ENCODE peak calls at places on chromosome 12, in ten cellular contexts. R is amniotic stem cell; J is activated CD4-positive, alpha-beta memory T cell treated with anti-CD3 and anti-CD28 coated beads for 36 hours; G is CD4-positive, CD25-positive, alpha-beta regulatory T cell; D is CD4-positive, alpha-beta T cell; I is heart left ventricle; U is activated T-cell treated with anti-CD3 and anti-CD28 coated beads for 48 hours; X is non-pigmented ciliary epithelial cell; L is bronchial epithelial cell; H is NCI-H345. S is an unnamed sample.

GRCh38 chr12:93750056-93750455 is 72.9 kb downstream of the CRADD start:
- DNase-seq in R (no peak), J (no peak), G (no peak), D (no peak), I (no peak), U (no peak), X (no peak), L (no peak), H (no peak), S (no peak)

GRCh38 chr12:11650279-11650696 is 814 bp downstream of the ETV6 start:
- DNase-seq in R (peak; percentile 8), J (no peak), G (no peak), D (peak; percentile 47), I (peak; percentile 48), U (no peak), X (no peak), L (no peak), H (no peak), S (no peak)

GRCh38 chr12:5010130-5010529 is 33.5 kb upstream of the KCNA5 start:
- DNase-seq in R (no peak), J (no peak), G (no peak), D (no peak), I (no peak), U (no peak), X (no peak), L (no peak), H (no peak), S (no peak)

GRCh38 chr12:87428701-87429277 is 600.4 kb downstream of the C12orf50 start:
- DNase-seq in R (no peak), J (no peak), G (no peak), D (no peak), I (no peak), U (no peak), X (no peak), L (peak; percentile 86), H (no peak), S (no peak)

GRCh38 chr12:28415755-28416154 is 225.5 kb downstream of the CCDC91 start:
- DNase-seq in R (peak; percentile 66), J (no peak), G (no peak), D (no peak), I (no peak), U (no peak), X (peak; percentile 67), L (peak; percentile 71), H (no peak), S (peak; percentile 73)

GRCh38 chr12:119804011-119804641 is 73.0 kb downstream of the CIT start:
- DNase-seq in R (peak; percentile 26), J (no peak), G (no peak), D (no peak), I (peak; percentile 61), U (no peak), X (peak; percentile 13), L (peak; percentile 78), H (no peak), S (peak; percentile 87)

GRCh38 chr12:94698553-94698952 is 48.2 kb upstream of the TMCC3 start:
- DNase-seq in R (no peak), J (no peak), G (no peak), D (no peak), I (peak; percentile 31), U (no peak), X (no peak), L (no peak), H (no peak), S (no peak)

GRCh38 chr12:59023861-59024424 is 103.6 kb upstream of the LRIG3 start:
- DNase-seq in R (no peak), J (no peak), G (no peak), D (no peak), I (no peak), U (no peak), X (no peak), L (no peak), H (no peak), S (no peak)

GRCh38 chr12:58099476-58099875 is 158.1 kb downstream of the ATP23 start:
- DNase-seq in R (no peak), J (no peak), G (no peak), D (no peak), I (no peak), U (no peak), X (no peak), L (no peak), H (no peak), S (no peak)

GRCh38 chr12:106841471-106842302 is 67.2 kb downstream of the RIC8B start:
- DNase-seq in R (peak; percentile 11), J (peak; percentile 14), G (peak; percentile 44), D (peak; percentile 19), I (peak; percentile 29), U (no peak), X (no peak), L (peak; percentile 40), H (peak; percentile 50), S (peak; percentile 71)

GRCh38 chr12:77830502-77830901 is at the start of gene NAV3:
- DNase-seq in R (no peak), J (no peak), G (no peak), D (no peak), I (no peak), U (no peak), X (no peak), L (no peak), H (no peak), S (no peak)

GRCh38 chr12:123763093-123763492 is 992 bp downstream of the DNAH10 start:
- DNase-seq in R (no peak), J (no peak), G (no peak), D (no peak), I (no peak), U (no peak), X (no peak), L (no peak), H (no peak), S (no peak)

S was measured in cardiac muscle cell.